ENCODE peak calls at places on chromosomes 1 and 21, in four cellular contexts. One of them, this sample, is unnamed.
A peak's percentile ranks its signal among the peaks of the same experiment; 100 is the strongest.

GRCh38 chr1:111958911-111959310 is 30.6 kb downstream of the KCND3 start:
- DNase-seq in D341Med: no peak
- DNase-seq in anterior cingulate cortex: no peak
- DNase-seq in NCI-H2081: no peak
- DNase-seq in this sample: no peak

GRCh38 chr1:220551718-220552117 is 23.8 kb downstream of the MARK1 start:
- DNase-seq in NCI-H2081: no peak
- DNase-seq in D341Med: no peak
- DNase-seq in anterior cingulate cortex: no peak
- DNase-seq in this sample: no peak

GRCh38 chr1:145828368-145829016 is 4.5 kb downstream of the POLR3C start:
- DNase-seq in anterior cingulate cortex: no peak
- DNase-seq in D341Med: peak; percentile 55
- DNase-seq in NCI-H2081: no peak
- DNase-seq in this sample: no peak

GRCh38 chr1:19591482-19592093 is 52.5 kb upstream of the NBL1 start:
- DNase-seq in NCI-H2081: no peak
- DNase-seq in anterior cingulate cortex: no peak
- DNase-seq in D341Med: no peak
- DNase-seq in this sample: no peak

GRCh38 chr1:101723415-101723814 is 273.3 kb downstream of the OLFM3 start:
- DNase-seq in D341Med: no peak
- DNase-seq in NCI-H2081: no peak
- DNase-seq in anterior cingulate cortex: no peak
- DNase-seq in this sample: no peak

GRCh38 chr1:48960304-48960703 is 183.6 kb upstream of the BEND5 start:
- DNase-seq in NCI-H2081: no peak
- DNase-seq in anterior cingulate cortex: no peak
- DNase-seq in D341Med: no peak
- DNase-seq in this sample: no peak

GRCh38 chr1:80448081-80448480 is 1352.7 kb upstream of the ADGRL2 start:
- DNase-seq in NCI-H2081: no peak
- DNase-seq in anterior cingulate cortex: no peak
- DNase-seq in D341Med: no peak
- DNase-seq in this sample: no peak

GRCh38 chr1:99704356-99704816 is 58.5 kb downstream of the PALMD start:
- DNase-seq in NCI-H2081: no peak
- DNase-seq in D341Med: no peak
- DNase-seq in anterior cingulate cortex: no peak
- DNase-seq in this sample: no peak

GRCh38 chr1:16217061-16217785 is 4.8 kb upstream of the ARHGEF19 start:
- DNase-seq in NCI-H2081: peak; percentile 98
- DNase-seq in anterior cingulate cortex: peak; percentile 85
- DNase-seq in D341Med: peak; percentile 98
- DNase-seq in this sample: peak; percentile 90

GRCh38 chr1:62385923-62386322 is 50.9 kb upstream of the USP1 start:
- DNase-seq in anterior cingulate cortex: no peak
- DNase-seq in NCI-H2081: no peak
- DNase-seq in D341Med: no peak
- DNase-seq in this sample: no peak

GRCh38 chr1:94111879-94112278 is 9.1 kb downstream of the ABCA4 start:
- DNase-seq in D341Med: no peak
- DNase-seq in anterior cingulate cortex: no peak
- DNase-seq in NCI-H2081: no peak
- DNase-seq in this sample: no peak

GRCh38 chr1:155134322-155134721 is 1.3 kb upstream of the SLC50A1 start:
- DNase-seq in anterior cingulate cortex: no peak
- DNase-seq in D341Med: peak; percentile 24
- DNase-seq in NCI-H2081: no peak
- DNase-seq in this sample: no peak

GRCh38 chr1:169060906-169061683 is 45.4 kb upstream of the ATP1B1 start:
- DNase-seq in anterior cingulate cortex: no peak
- DNase-seq in NCI-H2081: no peak
- DNase-seq in D341Med: no peak
- DNase-seq in this sample: no peak

GRCh38 chr1:171226757-171227370 is 21.4 kb upstream of the FMO1 start:
- DNase-seq in NCI-H2081: peak; percentile 69
- DNase-seq in anterior cingulate cortex: peak; percentile 5
- DNase-seq in D341Med: peak; percentile 72
- DNase-seq in this sample: no peak

GRCh38 chr1:157105988-157106812 is 6.6 kb upstream of the ETV3L start:
- DNase-seq in anterior cingulate cortex: no peak
- DNase-seq in NCI-H2081: no peak
- DNase-seq in D341Med: peak; percentile 39
- DNase-seq in this sample: no peak

GRCh38 chr1:182330303-182330702 is 61.3 kb downstream of the GLUL start:
- DNase-seq in NCI-H2081: no peak
- DNase-seq in D341Med: no peak
- DNase-seq in anterior cingulate cortex: no peak
- DNase-seq in this sample: no peak

GRCh38 chr1:246564839-246565750 is 966 bp downstream of the TFB2M start:
- DNase-seq in anterior cingulate cortex: no peak
- DNase-seq in NCI-H2081: no peak
- DNase-seq in D341Med: no peak
- DNase-seq in this sample: no peak

GRCh38 chr1:100440075-100440809 is 87.9 kb downstream of the CDC14A start:
- DNase-seq in NCI-H2081: no peak
- DNase-seq in anterior cingulate cortex: no peak
- DNase-seq in D341Med: no peak
- DNase-seq in this sample: peak; percentile 53

GRCh38 chr1:151314137-151314875 is 12.9 kb downstream of the PI4KB start:
- DNase-seq in NCI-H2081: no peak
- DNase-seq in D341Med: no peak
- DNase-seq in anterior cingulate cortex: peak; percentile 78
- DNase-seq in this sample: no peak

GRCh38 chr21:37787456-37787855 is 128.8 kb downstream of the KCNJ6 start:
- DNase-seq in NCI-H2081: no peak
- DNase-seq in anterior cingulate cortex: no peak
- DNase-seq in D341Med: no peak
- DNase-seq in this sample: no peak

GRCh38 chr21:36005018-36005417 is 55.3 kb downstream of the SETD4 start:
- DNase-seq in anterior cingulate cortex: no peak
- DNase-seq in D341Med: no peak
- DNase-seq in NCI-H2081: no peak
- DNase-seq in this sample: no peak

GRCh38 chr1:54602559-54602958 is 20.8 kb downstream of the FAM151A start:
- DNase-seq in NCI-H2081: no peak
- DNase-seq in D341Med: no peak
- DNase-seq in anterior cingulate cortex: no peak
- DNase-seq in this sample: no peak

This sample was measured in effector CD8-positive, alpha-beta T cell.